ENCODE peak calls at places on chromosomes 5 and 9, in four cellular contexts. N is NCI-H460, R is choroid plexus epithelial cell, U is WTC11. H is an unnamed sample.

GRCh38 chr5:101418735-101419134 is 515.7 kb upstream of the ST8SIA4 start:
- DNase-seq in N (no peak), R (peak), U (no peak), H (peak)

GRCh38 chr9:33318225-33318624 is 27.9 kb downstream of the NFX1 start:
- DNase-seq in N (no peak), R (peak), U (no peak), H (no peak)

GRCh38 chr5:68266457-68266856 is 50.9 kb downstream of the PIK3R1 start:
- DNase-seq in N (no peak), R (peak), U (no peak), H (no peak)

GRCh38 chr9:27352457-27353188 is 55.7 kb upstream of the EQTN start:
- DNase-seq in N (no peak), R (no peak), U (no peak), H (no peak)

GRCh38 chr9:106707722-106708121 is 155.2 kb upstream of the ZNF462 start:
- DNase-seq in N (no peak), R (peak), U (no peak), H (no peak)

GRCh38 chr9:130433168-130433946 is 11.4 kb upstream of the ASS1 start:
- DNase-seq in N (no peak), R (peak), U (peak), H (peak)

GRCh38 chr5:143471041-143471509 is 67.6 kb upstream of the NR3C1 start:
- DNase-seq in N (no peak), R (peak), U (no peak), H (peak)

GRCh38 chr9:99818439-99818992 is 3.2 kb upstream of the NR4A3 start:
- DNase-seq in N (no peak), R (no peak), U (no peak), H (no peak)

GRCh38 chr9:68546596-68547390 is 6.1 kb upstream of the TMEM252 start:
- DNase-seq in N (no peak), R (peak), U (no peak), H (no peak)

H was measured in A549.